ENCODE peak calls at places on chromosome 1, in six cellular contexts. P, G, D, Z, I and O are unnamed samples.
A peak's percentile ranks its signal among the peaks of the same experiment; 100 is the strongest.

GRCh38 chr1:50271968-50272578 is 151.2 kb downstream of the DMRTA2 start:
- DNase-seq in D (no peak), G (peak; percentile 2), I (peak; percentile 31), Z (no peak), P (no peak), O (no peak)

GRCh38 chr1:117512728-117513321 is 93.0 kb upstream of the TENT5C start:
- DNase-seq in G (no peak), D (no peak), I (peak; percentile 34), P (no peak), Z (no peak), O (peak; percentile 20)

GRCh38 chr1:1091344-1092148 is 17.4 kb upstream of the RNF223 start:
- DNase-seq in D (no peak), I (no peak), P (no peak), Z (no peak), G (no peak), O (no peak)

GRCh38 chr1:21290546-21290944 is 282 bp upstream of the ECE1 start:
- DNase-seq in I (no peak), D (no peak), P (no peak), Z (no peak), G (no peak), O (no peak)

GRCh38 chr1:1971017-1971416 is 32.6 kb downstream of the CFAP74 start:
- DNase-seq in P (no peak), Z (no peak), I (no peak), G (no peak), D (no peak), O (no peak)

GRCh38 chr1:162855461-162856150 is 5.4 kb downstream of the CCDC190 start:
- DNase-seq in P (no peak), Z (no peak), G (peak; percentile 60), I (no peak), D (peak; percentile 25), O (no peak)

GRCh38 chr1:119467857-119468666 is 38.9 kb upstream of the HSD3B1 start:
- DNase-seq in Z (no peak), G (no peak), P (no peak), D (no peak), I (no peak), O (no peak)

GRCh38 chr1:51325878-51326755 is 4.2 kb downstream of the TTC39A start:
- DNase-seq in Z (peak; percentile 48), I (peak; percentile 37), P (no peak), G (no peak), D (no peak), O (no peak)

GRCh38 chr1:90122679-90123340 is 127.9 kb downstream of the ZNF326 start:
- DNase-seq in Z (no peak), G (no peak), I (no peak), D (no peak), P (no peak), O (no peak)

GRCh38 chr1:8831329-8831728 is 13.9 kb upstream of the RERE start:
- DNase-seq in G (no peak), P (no peak), I (no peak), Z (no peak), D (no peak), O (no peak)

GRCh38 chr1:8839990-8840389 is 22.6 kb upstream of the RERE start:
- DNase-seq in G (no peak), P (no peak), Z (no peak), I (no peak), D (no peak), O (no peak)

GRCh38 chr1:8841395-8841794 is 24.0 kb upstream of the RERE start:
- DNase-seq in Z (no peak), I (no peak), G (no peak), D (no peak), P (no peak), O (no peak)

GRCh38 chr1:8836228-8836627 is 18.8 kb upstream of the RERE start:
- DNase-seq in Z (no peak), P (no peak), D (no peak), G (no peak), I (no peak), O (no peak)
- H3K4me3 ChIP-seq in Z (no peak overlapping the region), P (no peak overlapping the region), D (no peak overlapping the region), G (no peak overlapping the region), I (no peak overlapping the region), O (no peak overlapping the region)

GRCh38 chr1:26344147-26344920 is 9.6 kb downstream of the CRYBG2 start:
- DNase-seq in Z (no peak), P (no peak), I (no peak), D (no peak), G (no peak), O (no peak)
- TF ChIP-seq CTCF in Z (no peak), P (no peak), I (no peak), D (no peak), G (no peak), O (no peak)

GRCh38 chr1:61184035-61184713 is 101.8 kb downstream of the NFIA start:
- DNase-seq in P (peak; percentile 32), Z (peak; percentile 93), G (peak; percentile 90), D (no peak), I (no peak), O (peak; percentile 81)
- H3K4me3 ChIP-seq in P (no peak overlapping the region), Z (peak overlapping the region; percentile 41), G (peak overlapping the region; percentile 12), D (no peak overlapping the region), I (no peak overlapping the region), O (peak overlapping the region; percentile 29)

GRCh38 chr1:28088168-28088961 is at the start of gene EYA3:
- DNase-seq in G (peak; percentile 99), Z (peak; percentile 99), P (peak; percentile 94), I (peak; percentile 98), D (peak; percentile 93), O (peak; percentile 95)

GRCh38 chr1:28091043-28091781 is 2.8 kb upstream of the EYA3 start:
- DNase-seq in G (peak; percentile 79), P (peak; percentile 45), I (peak; percentile 84), D (no peak), Z (peak; percentile 71), O (peak; percentile 55)

GRCh38 chr1:28086651-28087050 is 1.8 kb downstream of the EYA3 start:
- DNase-seq in Z (no peak), G (no peak), I (no peak), P (no peak), D (no peak), O (no peak)

GRCh38 chr1:28085129-28085528 is 3.3 kb downstream of the EYA3 start:
- DNase-seq in I (no peak), D (no peak), P (no peak), G (no peak), Z (no peak), O (no peak)

GRCh38 chr1:28087614-28088167 is 719 bp downstream of the EYA3 start:
- DNase-seq in I (peak; percentile 58), D (no peak), G (no peak), P (no peak), Z (no peak), O (no peak)
- TF ChIP-seq CTCF in I (no peak), D (peak; percentile 34), G (peak; percentile 50), P (no peak), Z (no peak), O (peak; percentile 12)

GRCh38 chr1:27606708-27607238 is 2.8 kb upstream of the AHDC1 start:
- DNase-seq in G (no peak), P (no peak), D (no peak), Z (no peak), I (peak; percentile 67), O (no peak)

GRCh38 chr1:27605796-27606707 is 2.1 kb upstream of the AHDC1 start:
- DNase-seq in D (no peak), P (peak; percentile 44), Z (peak; percentile 1), G (no peak), I (peak; percentile 80), O (peak; percentile 47)

GRCh38 chr1:27603962-27604578 is at the start of gene AHDC1:
- DNase-seq in I (peak; percentile 95), Z (peak; percentile 96), D (no peak), G (peak; percentile 88), P (peak; percentile 61), O (peak; percentile 73)

GRCh38 chr1:27604579-27605299 is 795 bp upstream of the AHDC1 start:
- DNase-seq in P (no peak), I (no peak), Z (peak; percentile 58), G (no peak), D (no peak), O (no peak)

DNA sequence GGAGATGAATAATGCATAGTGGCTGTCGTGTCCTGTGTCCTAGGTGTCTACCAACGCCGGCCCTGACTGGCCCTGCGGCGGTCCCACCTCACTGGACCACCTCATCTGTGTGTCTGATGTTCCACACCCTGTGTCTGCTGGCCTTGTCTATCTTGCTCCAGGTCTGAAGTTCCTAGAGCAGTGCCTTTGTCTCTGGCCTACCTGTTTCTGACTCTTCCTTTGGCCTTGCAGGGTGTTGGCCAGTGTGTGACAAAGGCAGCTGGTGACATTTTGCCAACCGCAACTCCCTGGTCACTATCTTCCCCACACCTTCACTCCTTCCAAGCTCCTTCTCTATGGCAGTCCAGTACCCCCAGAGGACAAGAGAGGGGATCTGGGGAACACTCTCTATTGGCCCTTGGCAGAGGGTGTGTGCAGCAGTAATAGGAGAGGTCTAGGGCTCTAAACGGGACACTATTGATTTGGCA is 1.4 kb upstream of the AHDC1 start:
- DNase-seq in G (no peak), I (no peak), D (no peak), P (no peak), Z (peak; percentile 29), O (no peak)
- H3K4me3 ChIP-seq in G (no peak overlapping the region), I (no peak overlapping the region), D (no peak overlapping the region), P (no peak overlapping the region), Z (no peak overlapping the region), O (no peak overlapping the region)

DNA sequence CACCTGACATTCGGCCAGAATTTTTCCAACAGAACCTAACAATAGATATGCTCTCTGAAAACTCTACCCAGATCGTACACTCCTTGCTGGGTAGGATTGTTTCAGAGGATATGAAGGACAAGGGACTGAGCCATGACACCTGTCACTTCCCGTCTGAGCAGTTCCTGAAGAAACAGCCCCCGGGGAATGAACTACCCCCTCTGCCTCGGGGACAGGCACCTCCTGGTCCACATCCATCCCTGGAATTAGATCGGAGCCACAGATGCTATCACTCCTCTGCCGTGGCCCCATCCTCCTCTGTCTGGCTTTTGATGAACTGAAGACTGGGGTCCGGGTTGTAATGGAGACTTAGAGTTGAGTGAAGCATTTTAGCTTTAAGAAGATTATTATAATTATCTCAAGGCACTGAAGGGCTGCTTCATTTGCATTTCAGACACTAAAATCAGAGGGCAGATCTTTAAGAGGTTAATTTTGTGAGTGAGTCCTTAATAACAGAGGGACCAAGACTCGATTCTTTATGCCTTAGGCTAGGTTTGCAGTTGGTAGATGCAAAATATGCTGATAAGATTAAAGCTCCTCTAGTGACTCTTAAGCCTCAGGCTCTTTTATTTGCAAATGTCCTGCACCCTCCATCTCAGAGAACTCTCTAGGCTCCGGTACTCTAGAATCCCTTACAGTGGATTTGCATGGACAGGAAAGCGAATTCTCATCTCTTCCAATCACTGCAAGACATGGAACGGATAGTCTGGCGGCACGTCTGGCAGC is 333.7 kb downstream of the KIF26B start:
- DNase-seq in I (no peak), D (no peak), P (no peak), G (no peak), Z (no peak), O (no peak)
- TF ChIP-seq CTCF in I (no peak), D (no peak), P (no peak), G (no peak), Z (no peak), O (no peak)